ENCODE peak calls at places on chromosomes 5 and 9, in eight cellular contexts. One of them, this sample, is unnamed.

GRCh38 chr9:99828417-99829176 is 6.9 kb downstream of the NR4A3 start:
- DNase-seq in H1: peak; percentile 68
- DNase-seq in stomach: no peak
- DNase-seq in sigmoid colon: no peak
- DNase-seq in endothelial cell of umbilical vein: no peak
- DNase-seq in GM12878: no peak
- DNase-seq in GM12891: no peak
- DNase-seq in SK-N-SH: no peak
- DNase-seq in this sample: no peak

GRCh38 chr9:91677822-91678221 is 254.2 kb upstream of the NFIL3 start:
- DNase-seq in endothelial cell of umbilical vein: no peak
- DNase-seq in GM12878: no peak
- DNase-seq in H1: no peak
- DNase-seq in SK-N-SH: peak; percentile 54
- DNase-seq in stomach: no peak
- DNase-seq in GM12891: no peak
- DNase-seq in sigmoid colon: no peak
- DNase-seq in this sample: no peak

GRCh38 chr5:93677344-93678021 is 63.9 kb downstream of the POU5F2 start:
- DNase-seq in sigmoid colon: no peak
- DNase-seq in endothelial cell of umbilical vein: peak; percentile 82
- DNase-seq in H1: no peak
- DNase-seq in GM12878: no peak
- DNase-seq in stomach: peak; percentile 70
- DNase-seq in GM12891: no peak
- DNase-seq in SK-N-SH: peak; percentile 41
- DNase-seq in this sample: no peak

GRCh38 chr9:129170229-129170628 is 7.8 kb downstream of the IER5L start:
- DNase-seq in sigmoid colon: no peak
- DNase-seq in stomach: no peak
- DNase-seq in GM12878: no peak
- DNase-seq in endothelial cell of umbilical vein: peak; percentile 17
- DNase-seq in GM12891: no peak
- DNase-seq in SK-N-SH: no peak
- DNase-seq in H1: no peak
- DNase-seq in this sample: no peak

GRCh38 chr9:36759141-36759540 is 186.4 kb downstream of the MELK start:
- DNase-seq in stomach: no peak
- DNase-seq in endothelial cell of umbilical vein: no peak
- DNase-seq in GM12878: no peak
- DNase-seq in SK-N-SH: no peak
- DNase-seq in GM12891: no peak
- DNase-seq in H1: no peak
- DNase-seq in sigmoid colon: no peak
- DNase-seq in this sample: no peak

GRCh38 chr9:134056483-134057310 is 11.1 kb downstream of the BRD3 start:
- DNase-seq in endothelial cell of umbilical vein: no peak
- DNase-seq in sigmoid colon: peak; percentile 68
- DNase-seq in GM12891: peak; percentile 16
- DNase-seq in stomach: no peak
- DNase-seq in SK-N-SH: peak; percentile 49
- DNase-seq in GM12878: no peak
- DNase-seq in H1: no peak
- DNase-seq in this sample: no peak

GRCh38 chr9:103977163-103977562 is 116.9 kb upstream of the SMC2 start:
- DNase-seq in stomach: no peak
- DNase-seq in GM12878: no peak
- DNase-seq in sigmoid colon: no peak
- DNase-seq in SK-N-SH: no peak
- DNase-seq in GM12891: no peak
- DNase-seq in H1: no peak
- DNase-seq in endothelial cell of umbilical vein: no peak
- DNase-seq in this sample: no peak

GRCh38 chr9:534886-535285 is 306.6 kb upstream of the DMRT1 start:
- DNase-seq in endothelial cell of umbilical vein: no peak
- DNase-seq in sigmoid colon: peak; percentile 70
- DNase-seq in stomach: peak; percentile 57
- DNase-seq in H1: no peak
- DNase-seq in GM12891: no peak
- DNase-seq in SK-N-SH: no peak
- DNase-seq in GM12878: no peak
- DNase-seq in this sample: no peak

GRCh38 chr9:88313364-88314220 is 74.7 kb upstream of the SPIN1 start:
- DNase-seq in endothelial cell of umbilical vein: no peak
- DNase-seq in stomach: no peak
- DNase-seq in GM12891: no peak
- DNase-seq in sigmoid colon: peak; percentile 12
- DNase-seq in SK-N-SH: no peak
- DNase-seq in H1: peak; percentile 55
- DNase-seq in GM12878: no peak
- DNase-seq in this sample: no peak

GRCh38 chr9:71592400-71592799 is 175.9 kb downstream of the CEMIP2 start:
- DNase-seq in stomach: no peak
- DNase-seq in sigmoid colon: no peak
- DNase-seq in GM12891: no peak
- DNase-seq in SK-N-SH: no peak
- DNase-seq in endothelial cell of umbilical vein: no peak
- DNase-seq in GM12878: no peak
- DNase-seq in H1: no peak
- DNase-seq in this sample: no peak

GRCh38 chr5:137032929-137033328 is 466.2 kb downstream of the SPOCK1 start:
- DNase-seq in H1: no peak
- DNase-seq in sigmoid colon: no peak
- DNase-seq in endothelial cell of umbilical vein: peak; percentile 75
- DNase-seq in stomach: no peak
- DNase-seq in GM12878: no peak
- DNase-seq in SK-N-SH: no peak
- DNase-seq in GM12891: no peak
- DNase-seq in this sample: no peak

GRCh38 chr9:96392263-96392662 is 8.8 kb upstream of the SLC35D2 start:
- DNase-seq in endothelial cell of umbilical vein: no peak
- DNase-seq in sigmoid colon: peak; percentile 29
- DNase-seq in SK-N-SH: no peak
- DNase-seq in GM12891: no peak
- DNase-seq in stomach: peak; percentile 21
- DNase-seq in GM12878: no peak
- DNase-seq in H1: no peak
- DNase-seq in this sample: no peak

GRCh38 chr5:84724683-84725082 is 340.0 kb upstream of the EDIL3 start:
- DNase-seq in GM12878: no peak
- DNase-seq in stomach: no peak
- DNase-seq in H1: no peak
- DNase-seq in sigmoid colon: no peak
- DNase-seq in GM12891: no peak
- DNase-seq in SK-N-SH: no peak
- DNase-seq in endothelial cell of umbilical vein: peak; percentile 39
- DNase-seq in this sample: no peak

GRCh38 chr5:79284852-79285251 is 48.9 kb downstream of the JMY start:
- DNase-seq in GM12878: no peak
- DNase-seq in SK-N-SH: no peak
- DNase-seq in H1: no peak
- DNase-seq in stomach: no peak
- DNase-seq in sigmoid colon: no peak
- DNase-seq in endothelial cell of umbilical vein: no peak
- DNase-seq in GM12891: no peak
- DNase-seq in this sample: no peak

GRCh38 chr9:89497181-89497963 is 541 bp downstream of the SEMA4D start:
- DNase-seq in GM12878: no peak
- DNase-seq in H1: no peak
- DNase-seq in stomach: peak; percentile 52
- DNase-seq in SK-N-SH: peak; percentile 83
- DNase-seq in endothelial cell of umbilical vein: no peak
- DNase-seq in sigmoid colon: no peak
- DNase-seq in GM12891: peak; percentile 44
- DNase-seq in this sample: peak; percentile 17

GRCh38 chr5:143481697-143482531 is 78.4 kb upstream of the NR3C1 start:
- DNase-seq in SK-N-SH: no peak
- DNase-seq in GM12878: no peak
- DNase-seq in stomach: no peak
- DNase-seq in sigmoid colon: no peak
- DNase-seq in endothelial cell of umbilical vein: peak; percentile 3
- DNase-seq in GM12891: no peak
- DNase-seq in H1: no peak
- DNase-seq in this sample: no peak

GRCh38 chr9:4985376-4986266 is 549 bp downstream of the JAK2 start:
- DNase-seq in endothelial cell of umbilical vein: peak; percentile 67
- DNase-seq in stomach: peak; percentile 43
- DNase-seq in sigmoid colon: peak; percentile 74
- DNase-seq in H1: no peak
- DNase-seq in SK-N-SH: no peak
- DNase-seq in GM12878: no peak
- DNase-seq in GM12891: no peak
- DNase-seq in this sample: peak; percentile 68

GRCh38 chr5:128905225-128906110 is 59.8 kb upstream of the SLC27A6 start:
- DNase-seq in H1: no peak
- DNase-seq in GM12891: peak; percentile 0
- DNase-seq in SK-N-SH: peak; percentile 29
- DNase-seq in GM12878: no peak
- DNase-seq in endothelial cell of umbilical vein: peak; percentile 68
- DNase-seq in stomach: no peak
- DNase-seq in sigmoid colon: no peak
- DNase-seq in this sample: no peak

GRCh38 chr5:41856644-41857491 is 13.4 kb downstream of the OXCT1 start:
- DNase-seq in sigmoid colon: no peak
- DNase-seq in H1: peak; percentile 60
- DNase-seq in endothelial cell of umbilical vein: peak; percentile 77
- DNase-seq in GM12878: no peak
- DNase-seq in SK-N-SH: peak; percentile 51
- DNase-seq in GM12891: no peak
- DNase-seq in stomach: no peak
- DNase-seq in this sample: no peak

GRCh38 chr5:62606878-62607277 is 28.3 kb downstream of the LRRC70 start:
- DNase-seq in endothelial cell of umbilical vein: no peak
- DNase-seq in H1: no peak
- DNase-seq in sigmoid colon: no peak
- DNase-seq in SK-N-SH: no peak
- DNase-seq in GM12891: no peak
- DNase-seq in GM12878: no peak
- DNase-seq in stomach: no peak
- DNase-seq in this sample: no peak

GRCh38 chr9:17630531-17630949 is 51.7 kb downstream of the SH3GL2 start:
- DNase-seq in SK-N-SH: no peak
- DNase-seq in endothelial cell of umbilical vein: no peak
- DNase-seq in GM12891: no peak
- DNase-seq in sigmoid colon: no peak
- DNase-seq in stomach: no peak
- DNase-seq in H1: no peak
- DNase-seq in GM12878: no peak
- DNase-seq in this sample: no peak

GRCh38 chr5:171481791-171482536 is 62.5 kb downstream of the FGF18 start:
- DNase-seq in GM12891: no peak
- DNase-seq in stomach: no peak
- DNase-seq in SK-N-SH: no peak
- DNase-seq in H1: no peak
- DNase-seq in GM12878: no peak
- DNase-seq in sigmoid colon: no peak
- DNase-seq in endothelial cell of umbilical vein: no peak
- DNase-seq in this sample: no peak

GRCh38 chr5:761854-762685 is 22.5 kb downstream of the ZDHHC11B start:
- DNase-seq in GM12878: no peak
- DNase-seq in H1: no peak
- DNase-seq in endothelial cell of umbilical vein: no peak
- DNase-seq in SK-N-SH: peak; percentile 83
- DNase-seq in sigmoid colon: peak; percentile 66
- DNase-seq in GM12891: no peak
- DNase-seq in stomach: peak; percentile 26
- DNase-seq in this sample: no peak
- TF ChIP-seq POLR2AphosphoS5 in GM12878: no peak
- TF ChIP-seq POLR2AphosphoS5 in H1: no peak
- TF ChIP-seq POLR2AphosphoS5 in endothelial cell of umbilical vein: no peak
- TF ChIP-seq POLR2AphosphoS5 in SK-N-SH: no peak
- TF ChIP-seq POLR2AphosphoS5 in sigmoid colon: no peak
- TF ChIP-seq POLR2AphosphoS5 in GM12891: no peak
- TF ChIP-seq POLR2AphosphoS5 in stomach: no peak
- TF ChIP-seq POLR2AphosphoS5 in this sample: no peak

GRCh38 chr5:59249726-59250125 is 643.8 kb downstream of the PDE4D start:
- DNase-seq in endothelial cell of umbilical vein: no peak
- DNase-seq in SK-N-SH: no peak
- DNase-seq in sigmoid colon: no peak
- DNase-seq in GM12878: no peak
- DNase-seq in H1: no peak
- DNase-seq in GM12891: no peak
- DNase-seq in stomach: no peak
- DNase-seq in this sample: no peak
- TF ChIP-seq POLR2AphosphoS5 in endothelial cell of umbilical vein: no peak
- TF ChIP-seq POLR2AphosphoS5 in SK-N-SH: no peak
- TF ChIP-seq POLR2AphosphoS5 in sigmoid colon: no peak
- TF ChIP-seq POLR2AphosphoS5 in GM12878: no peak
- TF ChIP-seq POLR2AphosphoS5 in H1: no peak
- TF ChIP-seq POLR2AphosphoS5 in GM12891: no peak
- TF ChIP-seq POLR2AphosphoS5 in stomach: no peak
- TF ChIP-seq POLR2AphosphoS5 in this sample: no peak

GRCh38 chr9:111036068-111036789 is 2.0 kb downstream of the LPAR1 start:
- DNase-seq in SK-N-SH: peak; percentile 69
- DNase-seq in stomach: peak; percentile 66
- DNase-seq in endothelial cell of umbilical vein: no peak
- DNase-seq in sigmoid colon: peak; percentile 88
- DNase-seq in GM12878: no peak
- DNase-seq in GM12891: no peak
- DNase-seq in H1: peak; percentile 78
- DNase-seq in this sample: no peak
- TF ChIP-seq POLR2AphosphoS5 in SK-N-SH: no peak
- TF ChIP-seq POLR2AphosphoS5 in stomach: peak; percentile 49
- TF ChIP-seq POLR2AphosphoS5 in endothelial cell of umbilical vein: no peak
- TF ChIP-seq POLR2AphosphoS5 in sigmoid colon: peak; percentile 40
- TF ChIP-seq POLR2AphosphoS5 in GM12878: no peak
- TF ChIP-seq POLR2AphosphoS5 in GM12891: no peak
- TF ChIP-seq POLR2AphosphoS5 in H1: no peak
- TF ChIP-seq POLR2AphosphoS5 in this sample: no peak

DNA sequence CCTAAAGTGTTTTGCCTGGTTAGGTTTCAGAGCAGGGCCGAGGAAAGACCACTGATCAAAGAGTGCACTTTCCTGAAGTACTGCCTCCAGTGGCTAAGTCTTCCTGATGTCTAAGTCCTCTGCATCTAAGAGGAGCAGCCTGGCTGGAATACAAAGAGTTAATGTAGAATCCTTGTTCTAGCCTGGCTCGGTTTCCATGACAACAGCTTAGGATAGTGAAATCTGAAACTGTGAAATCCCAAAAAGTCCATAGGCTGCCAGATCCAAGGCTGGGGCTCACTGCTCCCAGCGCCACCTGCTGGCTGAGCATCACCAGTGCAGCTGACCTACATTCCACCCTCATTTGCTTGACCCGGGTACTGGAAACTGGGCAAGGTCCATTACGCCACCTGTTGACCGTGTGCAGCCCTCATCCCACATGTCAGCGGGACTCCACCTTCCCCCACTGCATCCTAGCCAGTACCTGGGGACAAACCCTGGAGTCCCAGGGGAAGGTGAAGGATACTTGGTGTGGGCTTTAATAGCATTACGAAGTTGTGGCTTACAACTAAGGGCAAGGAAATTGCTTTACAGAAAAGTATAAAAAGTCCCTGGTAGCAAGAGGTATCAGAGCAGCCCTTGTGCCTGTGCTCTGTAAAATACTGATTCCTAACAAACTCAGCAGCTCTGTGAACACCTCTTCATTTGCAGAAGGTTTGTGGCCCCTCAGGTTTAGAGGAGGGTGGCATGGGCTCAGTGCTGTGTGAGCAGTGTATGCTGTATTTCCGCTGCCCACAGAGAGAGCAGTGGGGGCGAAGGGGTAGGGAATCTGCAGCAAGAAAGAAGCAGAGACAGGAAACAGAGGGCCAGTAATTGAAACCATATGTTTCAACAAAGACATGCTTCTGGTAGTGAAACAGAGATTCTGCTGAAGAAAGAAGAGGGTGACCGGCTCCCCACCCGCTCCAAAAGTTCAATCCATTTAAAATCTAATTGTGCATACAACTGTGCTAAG is 36.0 kb downstream of the PCDHGC5 start:
- DNase-seq in SK-N-SH: peak; percentile 79
- DNase-seq in endothelial cell of umbilical vein: peak; percentile 96
- DNase-seq in stomach: peak; percentile 83
- DNase-seq in H1: peak; percentile 90
- DNase-seq in sigmoid colon: peak; percentile 96
- DNase-seq in GM12891: no peak
- DNase-seq in GM12878: no peak
- DNase-seq in this sample: peak; percentile 75
- TF ChIP-seq POLR2AphosphoS5 in SK-N-SH: peak; percentile 60
- TF ChIP-seq POLR2AphosphoS5 in endothelial cell of umbilical vein: no peak
- TF ChIP-seq POLR2AphosphoS5 in stomach: peak; percentile 56
- TF ChIP-seq POLR2AphosphoS5 in H1: peak; percentile 67
- TF ChIP-seq POLR2AphosphoS5 in sigmoid colon: peak; percentile 74
- TF ChIP-seq POLR2AphosphoS5 in GM12891: no peak
- TF ChIP-seq POLR2AphosphoS5 in GM12878: no peak
- TF ChIP-seq POLR2AphosphoS5 in this sample: peak; percentile 51

This sample was measured in HL-60.